ENCODE peak calls at places on chromosomes 13 and 19, in eight cellular contexts. R is CD4-positive, alpha-beta T cell; W is GM04504; C is lower leg skin; N is brain microvascular endothelial cell; S is Daoy; I is GM20000; B is activated effector memory CD4-positive, alpha-beta T cell treated with anti-CD3 and anti-CD28 coated beads, Interleukin-2, amount 50 U/mL, for 16 hours. G is an unnamed sample.

GRCh38 chr13:97255515-97255999 is 33.4 kb downstream of the MBNL2 start:
- DNase-seq in B (no peak), R (no peak), I (no peak), C (no peak), S (peak), W (no peak), N (no peak), G (no peak)

GRCh38 chr13:80389073-80390038 is 48.4 kb upstream of the SPRY2 start:
- DNase-seq in R (no peak), W (no peak), S (no peak), B (no peak), N (no peak), I (no peak), C (no peak), G (no peak)

GRCh38 chr13:29693297-29693945 is 97.9 kb upstream of the SLC7A1 start:
- DNase-seq in S (no peak), C (peak), W (no peak), R (no peak), I (no peak), B (no peak), N (no peak), G (no peak)

GRCh38 chr19:17755977-17756670 is 4.8 kb downstream of the FCHO1 start:
- DNase-seq in W (no peak), I (peak), R (peak), N (peak), C (no peak), S (peak), B (peak), G (peak)

GRCh38 chr19:5086725-5087439 is 118.0 kb downstream of the KDM4B start:
- DNase-seq in R (no peak), S (no peak), I (no peak), N (no peak), B (no peak), W (no peak), C (no peak), G (no peak)

GRCh38 chr13:30381049-30381448 is 41.2 kb upstream of the UBE2L5 start:
- DNase-seq in N (no peak), I (no peak), B (no peak), R (no peak), W (no peak), S (no peak), C (no peak), G (no peak)

GRCh38 chr19:1254530-1255185 is 6.3 kb downstream of the MIDN start:
- DNase-seq in S (no peak), B (no peak), N (no peak), C (no peak), W (no peak), R (no peak), I (no peak), G (no peak)

GRCh38 chr19:13094771-13095392 is 7.8 kb downstream of the LYL1 start:
- DNase-seq in W (no peak), R (no peak), I (peak), C (no peak), B (peak), N (no peak), S (no peak), G (no peak)

GRCh38 chr19:19538767-19539166 is 702 bp downstream of the CILP2 start:
- DNase-seq in S (no peak), B (no peak), N (no peak), C (no peak), R (no peak), W (no peak), I (no peak), G (no peak)

GRCh38 chr13:41064493-41064892 is 3.2 kb downstream of the WBP4 start:
- DNase-seq in N (no peak), W (peak), R (no peak), C (no peak), I (no peak), B (no peak), S (no peak), G (peak)

GRCh38 chr13:76014618-76015315 is 378.6 kb downstream of the LMO7 start:
- DNase-seq in R (no peak), N (peak), B (no peak), C (no peak), I (no peak), W (no peak), S (peak), G (peak)

GRCh38 chr13:100301418-100301817 is 212.5 kb downstream of the PCCA start:
- DNase-seq in R (no peak), B (no peak), I (no peak), C (no peak), W (no peak), S (no peak), N (no peak), G (no peak)

GRCh38 chr13:29847501-29847983 is 2.9 kb downstream of the UBL3 start:
- DNase-seq in C (peak), B (no peak), R (no peak), N (peak), I (peak), W (no peak), S (peak), G (peak)

GRCh38 chr19:33398361-33399060 is 25.0 kb downstream of the CEBPG start:
- DNase-seq in W (no peak), C (no peak), B (peak), I (no peak), N (no peak), S (no peak), R (no peak), G (no peak)

GRCh38 chr13:18948012-18948663 is 233.5 kb downstream of the TUBA3C start:
- DNase-seq in I (no peak), N (no peak), S (no peak), B (no peak), W (no peak), C (no peak), R (no peak), G (no peak)

GRCh38 chr13:98576215-98576945 is 527 bp downstream of the STK24 start:
- DNase-seq in N (no peak), R (peak), C (no peak), W (no peak), B (peak), S (peak), I (peak), G (peak)

GRCh38 chr13:43864921-43865320 is 14.6 kb downstream of the CCDC122 start:
- DNase-seq in I (no peak), C (no peak), W (no peak), N (no peak), S (no peak), B (no peak), R (no peak), G (no peak)

GRCh38 chr13:83229574-83230300 is 652.5 kb downstream of the SLITRK1 start:
- DNase-seq in R (no peak), C (no peak), I (no peak), W (no peak), B (no peak), S (no peak), N (no peak), G (no peak)

GRCh38 chr13:95948646-95949045 is 104.6 kb downstream of the UGGT2 start:
- DNase-seq in B (no peak), C (no peak), R (no peak), N (peak), W (no peak), I (no peak), S (peak), G (peak)

GRCh38 chr13:112785419-112785856 is 95.6 kb downstream of the ATP11A start:
- DNase-seq in N (no peak), I (no peak), R (peak), W (no peak), C (no peak), B (peak), S (no peak), G (no peak)

GRCh38 chr19:16447015-16447384 is 24.8 kb downstream of the EPS15L1 start:
- DNase-seq in S (peak), I (peak), C (peak), N (peak), W (peak), R (no peak), B (no peak), G (peak)

GRCh38 chr19:33365676-33366075 is 7.8 kb upstream of the CEBPG start:
- DNase-seq in N (no peak), R (no peak), I (no peak), C (no peak), W (no peak), S (no peak), B (no peak), G (no peak)

GRCh38 chr19:8815780-8816179 is 16.3 kb downstream of the ZNF558 start:
- DNase-seq in C (no peak), B (no peak), W (no peak), N (no peak), R (no peak), S (no peak), I (no peak), G (no peak)

GRCh38 chr13:74250738-74251190 is 116.6 kb upstream of the KLF12 start:
- DNase-seq in C (no peak), N (peak), S (peak), B (no peak), W (peak), I (no peak), R (no peak), G (peak)

GRCh38 chr13:98368019-98368418 is 190.9 kb upstream of the RNF113B start:
- DNase-seq in I (no peak), C (no peak), R (no peak), W (peak), N (no peak), B (no peak), S (no peak), G (peak)

GRCh38 chr19:5321851-5322681 is 18.5 kb downstream of the PTPRS start:
- DNase-seq in B (no peak), N (no peak), S (peak), I (peak), R (no peak), W (no peak), C (no peak), G (peak)

GRCh38 chr13:44710576-44710975 is 134.4 kb upstream of the TSC22D1 start:
- DNase-seq in I (peak), R (no peak), S (peak), B (no peak), C (no peak), W (peak), N (peak), G (peak)

GRCh38 chr13:82432949-82433348 is 1449.3 kb downstream of the SLITRK1 start:
- DNase-seq in S (no peak), I (no peak), N (no peak), B (no peak), W (no peak), C (no peak), R (no peak), G (no peak)

GRCh38 chr19:17765069-17765618 is 13.9 kb downstream of the FCHO1 start:
- DNase-seq in I (no peak), S (peak), W (no peak), C (peak), B (no peak), R (no peak), N (no peak), G (peak)

GRCh38 chr19:9827325-9828238 is at the start of gene UBL5:
- DNase-seq in I (peak), R (peak), W (peak), C (peak), N (peak), S (peak), B (peak), G (peak)

GRCh38 chr13:105184221-105184620 is 1351.2 kb downstream of the EFNB2 start:
- DNase-seq in B (no peak), R (no peak), S (no peak), C (no peak), N (no peak), W (no peak), I (no peak), G (no peak)

GRCh38 chr19:49512970-49513745 is 697 bp downstream of the FCGRT start:
- DNase-seq in S (peak), R (no peak), W (no peak), B (no peak), N (no peak), C (peak), I (peak), G (no peak)

GRCh38 chr19:33438016-33438671 is 64.6 kb downstream of the CEBPG start:
- DNase-seq in W (no peak), N (no peak), S (peak), R (no peak), B (peak), C (no peak), I (no peak), G (peak)

G was measured in RPMI7951.